ENCODE peak calls at places on chromosomes 2 and 18, in five cellular contexts. H, L, W, K and B are unnamed samples.

GRCh38 chr2:159880729-159881128 is 82.7 kb upstream of the CD302 start:
- DNase-seq in H (no peak), L (no peak), W (no peak), K (no peak), B (no peak)

GRCh38 chr2:48454504-48454903 is 75.5 kb upstream of the STON1 start:
- DNase-seq in H (peak), L (no peak), W (no peak), K (no peak), B (no peak)

GRCh38 chr18:24928479-24928878 is 423.5 kb downstream of the ZNF521 start:
- DNase-seq in H (no peak), L (no peak), W (no peak), K (no peak), B (no peak)

GRCh38 chr2:110219496-110220192 is 7.3 kb upstream of the MTLN start:
- DNase-seq in H (peak), L (no peak), W (no peak), K (no peak), B (no peak)

GRCh38 chr2:238717084-238717483 is 130.8 kb upstream of the TWIST2 start:
- DNase-seq in H (no peak), L (no peak), W (no peak), K (no peak), B (no peak)

GRCh38 chr2:43631918-43632317 is 5.1 kb upstream of the PLEKHH2 start:
- DNase-seq in H (no peak), L (no peak), W (no peak), K (no peak), B (no peak)

GRCh38 chr2:164151518-164151917 is 415.7 kb upstream of the FIGN start:
- DNase-seq in H (peak), L (no peak), W (no peak), K (no peak), B (no peak)

GRCh38 chr2:37625781-37626548 is 45.5 kb downstream of the CDC42EP3 start:
- DNase-seq in H (no peak), L (peak), W (no peak), K (no peak), B (peak)

GRCh38 chr2:122433123-122433754 is 677.8 kb downstream of the TSN start:
- DNase-seq in H (no peak), L (no peak), W (no peak), K (no peak), B (no peak)

GRCh38 chr18:13680612-13681011 is 45.7 kb downstream of the FAM210A start:
- DNase-seq in H (peak), L (peak), W (no peak), K (no peak), B (no peak)

GRCh38 chr2:86032861-86033595 is 72.7 kb downstream of the POLR1A start:
- DNase-seq in H (no peak), L (no peak), W (no peak), K (no peak), B (no peak)

GRCh38 chr2:223538920-223539440 is 63.2 kb downstream of the SCG2 start:
- DNase-seq in H (peak), L (no peak), W (no peak), K (no peak), B (no peak)

GRCh38 chr2:235483313-235483712 is 10.5 kb upstream of the AGAP1 start:
- DNase-seq in H (no peak), L (no peak), W (no peak), K (no peak), B (no peak)

GRCh38 chr2:201795608-201796477 is 10.5 kb upstream of the CDK15 start:
- DNase-seq in H (peak), L (peak), W (no peak), K (no peak), B (no peak)

GRCh38 chr2:161136696-161137324 is 23.4 kb upstream of the TANK start:
- DNase-seq in H (peak), L (peak), W (no peak), K (no peak), B (no peak)

GRCh38 chr2:185337033-185337432 is 401.6 kb upstream of the FSIP2 start:
- DNase-seq in H (no peak), L (no peak), W (no peak), K (no peak), B (no peak)

GRCh38 chr18:35127201-35127600 is 86.0 kb downstream of the MAPRE2 start:
- DNase-seq in H (peak), L (no peak), W (no peak), K (no peak), B (no peak)

GRCh38 chr2:236293241-236293810 is 29.1 kb upstream of the ASB18 start:
- DNase-seq in H (no peak), L (no peak), W (no peak), K (no peak), B (no peak)

GRCh38 chr18:26418225-26418624 is 130.1 kb downstream of the KCTD1 start:
- DNase-seq in H (no peak), L (no peak), W (no peak), K (no peak), B (no peak)

GRCh38 chr2:30358822-30359221 is 88.2 kb upstream of the LCLAT1 start:
- DNase-seq in H (no peak), L (no peak), W (no peak), K (no peak), B (no peak)

GRCh38 chr2:58350484-58350883 is 109.4 kb upstream of the FANCL start:
- DNase-seq in H (no peak), L (no peak), W (no peak), K (no peak), B (no peak)

GRCh38 chr2:191166111-191166755 is 15.4 kb upstream of the STAT4 start:
- DNase-seq in H (peak), L (peak), W (no peak), K (no peak), B (no peak)

GRCh38 chr2:105330681-105331375 is 1.3 kb upstream of the TGFBRAP1 start:
- DNase-seq in H (no peak), L (no peak), W (no peak), K (no peak), B (no peak)

GRCh38 chr2:36951574-36951973 is 14.8 kb downstream of the STRN start:
- DNase-seq in H (no peak), L (no peak), W (no peak), K (no peak), B (no peak)

GRCh38 chr2:216698895-216699294 is 3.5 kb upstream of the IGFBP5 start:
- DNase-seq in H (peak), L (peak), W (no peak), K (no peak), B (no peak)

GRCh38 chr2:161134547-161135518 is 25.4 kb upstream of the TANK start:
- DNase-seq in H (peak), L (peak), W (no peak), K (no peak), B (no peak)

GRCh38 chr18:12271376-12272235 is 17.4 kb downstream of the CIDEA start:
- DNase-seq in H (peak), L (peak), W (no peak), K (no peak), B (no peak)

GRCh38 chr18:75107931-75108276 is 101.0 kb downstream of the PTGR3 start:
- DNase-seq in H (no peak), L (no peak), W (no peak), K (no peak), B (no peak)

GRCh38 chr2:54695378-54695777 is 28.1 kb upstream of the EML6 start:
- DNase-seq in H (no peak), L (no peak), W (no peak), K (no peak), B (no peak)

GRCh38 chr2:54692556-54692955 is 30.9 kb upstream of the EML6 start:
- DNase-seq in H (no peak), L (no peak), W (no peak), K (no peak), B (no peak)

GRCh38 chr2:54687595-54688152 is 35.8 kb upstream of the EML6 start:
- DNase-seq in H (no peak), L (no peak), W (no peak), K (no peak), B (no peak)

DNA sequence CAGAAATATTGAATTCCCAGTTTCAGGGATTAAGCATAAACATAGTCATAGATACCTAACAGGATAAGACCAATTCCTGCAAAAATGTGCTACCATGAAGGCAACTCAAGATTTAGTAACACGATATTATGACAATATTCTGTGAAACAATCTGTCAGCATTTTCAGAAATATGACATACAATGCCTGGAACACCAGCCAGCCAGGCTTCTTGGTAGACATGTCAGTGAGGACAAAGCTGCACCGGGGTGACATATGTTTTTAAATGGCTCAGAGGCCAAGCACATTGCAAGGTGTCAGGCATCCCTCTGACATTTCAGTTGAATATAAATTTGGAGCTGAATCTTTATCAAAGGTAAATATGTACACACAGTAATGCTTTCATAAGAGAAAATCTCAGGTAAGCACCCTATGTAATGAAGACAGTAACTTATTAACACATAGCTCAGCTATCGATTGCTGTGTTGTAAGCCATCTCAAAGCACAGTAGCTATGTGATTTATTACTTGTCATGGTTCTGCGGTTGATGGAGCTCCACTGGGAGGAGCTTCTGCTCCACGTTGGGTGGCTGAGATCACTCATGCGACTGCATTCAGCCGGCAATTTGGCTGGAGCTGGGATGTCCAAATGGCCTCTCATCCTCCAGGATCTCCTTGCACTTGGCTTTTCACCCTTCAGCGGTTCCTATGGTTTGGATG is 31.9 kb upstream of the EML6 start:
- DNase-seq in H (no peak), L (no peak), W (no peak), K (no peak), B (no peak)
- TF ChIP-seq CTCF in H (no peak), L (no peak), W (no peak), K (no peak), B (no peak)

GRCh38 chr2:108229875-108230274 is 9.9 kb upstream of the SULT1C3 start:
- DNase-seq in H (no peak), L (no peak), W (no peak), K (no peak), B (no peak)
- TF ChIP-seq CTCF in H (no peak), L (no peak), W (no peak), K (no peak), B (no peak)

GRCh38 chr2:9768388-9768787 is 74.9 kb upstream of the TAF1B start:
- DNase-seq in H (no peak), L (no peak), W (no peak), K (no peak), B (no peak)
- TF ChIP-seq CTCF in H (no peak), L (no peak), W (no peak), K (no peak), B (no peak)

GRCh38 chr18:1914489-1914888 is 656.8 kb downstream of the METTL4 start:
- DNase-seq in H (peak), L (no peak), W (no peak), K (no peak), B (no peak)
- TF ChIP-seq CTCF in H (peak), L (no peak), W (no peak), K (peak), B (no peak)

GRCh38 chr2:149799296-149799695 is 211.7 kb upstream of the MMADHC start:
- DNase-seq in H (peak), L (no peak), W (no peak), K (no peak), B (no peak)
- TF ChIP-seq CTCF in H (peak), L (peak), W (no peak), K (peak), B (no peak)

DNA sequence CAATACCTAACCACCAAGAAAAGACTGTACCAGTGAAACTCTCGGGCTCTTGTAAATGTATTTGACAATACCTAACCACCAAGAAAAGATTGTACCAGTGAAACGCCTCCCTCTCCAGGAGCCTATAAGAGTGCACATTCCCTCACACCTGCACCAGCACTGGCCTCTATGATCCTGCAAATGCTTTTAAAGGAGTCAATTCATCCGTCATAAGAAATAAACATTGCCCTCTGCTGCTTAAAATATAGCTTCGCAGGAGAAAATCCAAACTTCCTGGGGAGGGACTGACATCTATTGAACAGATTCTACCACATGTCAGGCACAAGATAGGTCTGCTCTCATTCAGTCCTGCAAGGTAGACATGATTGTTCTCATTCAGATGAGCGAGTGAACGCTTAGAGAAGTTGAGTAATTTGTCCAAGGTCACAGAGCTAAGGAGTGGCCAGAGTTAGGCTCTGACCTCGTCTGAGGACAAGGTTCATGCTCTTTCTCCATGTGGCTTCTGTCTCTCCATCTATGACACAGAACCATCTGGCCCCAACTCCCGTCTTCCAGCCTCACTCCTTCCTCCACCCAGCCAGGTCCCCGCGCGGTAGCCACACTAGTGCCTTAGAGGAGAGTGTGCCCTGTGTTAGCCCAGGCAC is 38.7 kb downstream of the MCFD2 start:
- DNase-seq in H (peak), L (peak), W (no peak), K (no peak), B (no peak)
- TF ChIP-seq CTCF in H (peak), L (peak), W (no peak), K (peak), B (peak)

DNA sequence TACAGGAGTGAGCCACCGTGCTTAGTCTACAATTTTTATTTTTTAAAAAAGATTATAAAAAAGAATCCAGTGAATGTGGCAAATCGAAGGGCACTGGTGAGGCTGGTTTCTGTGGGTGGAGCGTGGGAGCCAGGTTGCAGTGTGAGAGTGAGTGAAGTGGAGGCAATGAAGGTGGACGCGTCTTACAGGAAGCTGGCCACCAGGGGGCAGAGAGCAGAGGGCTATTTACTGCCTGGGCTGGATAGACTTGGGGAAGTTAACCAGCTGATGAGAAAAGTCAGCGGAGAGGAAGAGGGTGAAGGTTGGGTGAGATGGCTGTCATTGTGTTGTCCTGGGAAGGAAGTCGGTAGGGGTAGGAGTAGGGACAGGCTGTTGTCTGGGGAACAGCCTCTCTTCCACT is 6.8 kb downstream of the SCTR start:
- DNase-seq in H (peak), L (peak), W (no peak), K (no peak), B (no peak)
- TF ChIP-seq CTCF in H (peak), L (peak), W (peak), K (peak), B (peak)

GRCh38 chr2:28991462-28991861 is 10.4 kb downstream of the TOGARAM2 start:
- DNase-seq in H (no peak), L (no peak), W (no peak), K (no peak), B (no peak)
- TF ChIP-seq CTCF in H (no peak), L (no peak), W (no peak), K (no peak), B (no peak)

GRCh38 chr18:43596106-43596712 is 318.9 kb upstream of the SYT4 start:
- DNase-seq in H (peak), L (no peak), W (no peak), K (no peak), B (no peak)
- TF ChIP-seq CTCF in H (peak), L (peak), W (peak), K (no peak), B (no peak)

DNA sequence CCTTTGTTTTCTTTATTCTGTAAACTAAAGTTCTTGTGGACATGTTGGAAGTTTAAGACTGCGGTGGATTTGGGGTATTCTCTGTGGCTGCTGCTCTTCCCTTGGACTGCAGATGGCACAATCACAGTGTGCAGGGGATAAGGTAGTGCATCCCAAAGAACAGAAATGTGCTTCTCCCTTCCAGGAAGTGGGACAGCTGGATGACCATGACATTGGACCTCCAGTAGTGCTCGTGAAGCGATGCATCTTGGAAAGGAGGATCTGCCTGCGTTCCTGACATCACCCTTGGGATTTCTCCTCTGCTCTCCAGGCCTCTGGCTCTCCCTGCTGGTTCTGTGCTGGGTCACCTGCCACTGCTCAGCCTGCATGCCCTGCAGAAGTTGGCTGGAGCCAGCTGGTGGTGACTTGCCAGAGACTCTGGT is 109.9 kb downstream of the SLC4A3 start:
- DNase-seq in H (peak), L (no peak), W (no peak), K (no peak), B (no peak)
- TF ChIP-seq CTCF in H (peak), L (peak), W (peak), K (peak), B (no peak)